ENCODE peak calls at places on chromosome 3, in nine cellular contexts. One of them, this sample, is unnamed. For H3K36me3, the result is how much of the 10 kb centered on the place peaks cover.

GRCh38 chr3:128910006-128910405 is 30.6 kb downstream of the ACAD9 start:
- DNase-seq in stomach: no peak
- DNase-seq in heart left ventricle: no peak
- DNase-seq in astrocyte: no peak
- DNase-seq in cardiac muscle cell: no peak
- DNase-seq in MG63: no peak
- DNase-seq in breast epithelium: no peak
- DNase-seq in spleen: no peak
- DNase-seq in pancreas: no peak
- DNase-seq in this sample: no peak

GRCh38 chr3:54858386-54858785 is 69.5 kb downstream of the LRTM1 start:
- DNase-seq in stomach: no peak
- DNase-seq in heart left ventricle: no peak
- DNase-seq in astrocyte: no peak
- DNase-seq in cardiac muscle cell: no peak
- DNase-seq in MG63: no peak
- DNase-seq in breast epithelium: no peak
- DNase-seq in spleen: no peak
- DNase-seq in pancreas: no peak
- DNase-seq in this sample: no peak

GRCh38 chr3:158768881-158769518 is 32.9 kb upstream of the MFSD1 start:
- DNase-seq in stomach: no peak
- DNase-seq in heart left ventricle: no peak
- DNase-seq in astrocyte: peak
- DNase-seq in cardiac muscle cell: no peak
- DNase-seq in MG63: peak
- DNase-seq in breast epithelium: no peak
- DNase-seq in spleen: no peak
- DNase-seq in pancreas: no peak
- DNase-seq in this sample: peak

GRCh38 chr3:9172851-9173320 is 76.6 kb downstream of the SRGAP3 start:
- DNase-seq in stomach: peak
- DNase-seq in heart left ventricle: no peak
- DNase-seq in astrocyte: no peak
- DNase-seq in cardiac muscle cell: no peak
- DNase-seq in MG63: peak
- DNase-seq in breast epithelium: no peak
- DNase-seq in spleen: no peak
- DNase-seq in pancreas: no peak
- DNase-seq in this sample: no peak

GRCh38 chr3:150149651-150150051 is 179.0 kb upstream of the PFN2 start:
- DNase-seq in stomach: no peak
- DNase-seq in heart left ventricle: no peak
- DNase-seq in astrocyte: peak
- DNase-seq in cardiac muscle cell: no peak
- DNase-seq in MG63: peak
- DNase-seq in breast epithelium: no peak
- DNase-seq in spleen: no peak
- DNase-seq in pancreas: no peak
- DNase-seq in this sample: no peak

GRCh38 chr3:16085884-16086608 is 88.4 kb upstream of the GALNT15 start:
- DNase-seq in stomach: no peak
- DNase-seq in heart left ventricle: peak
- DNase-seq in astrocyte: peak
- DNase-seq in cardiac muscle cell: no peak
- DNase-seq in MG63: no peak
- DNase-seq in breast epithelium: no peak
- DNase-seq in spleen: no peak
- DNase-seq in pancreas: peak
- DNase-seq in this sample: no peak

GRCh38 chr3:94735354-94735753 is 672.5 kb downstream of the NSUN3 start:
- DNase-seq in stomach: no peak
- DNase-seq in heart left ventricle: no peak
- DNase-seq in astrocyte: no peak
- DNase-seq in cardiac muscle cell: no peak
- DNase-seq in MG63: no peak
- DNase-seq in breast epithelium: no peak
- DNase-seq in spleen: no peak
- DNase-seq in pancreas: no peak
- DNase-seq in this sample: no peak

GRCh38 chr3:26078539-26078938 is 288.6 kb downstream of the OXSM start:
- DNase-seq in stomach: no peak
- DNase-seq in heart left ventricle: no peak
- DNase-seq in astrocyte: no peak
- DNase-seq in cardiac muscle cell: no peak
- DNase-seq in MG63: no peak
- DNase-seq in breast epithelium: no peak
- DNase-seq in spleen: no peak
- DNase-seq in pancreas: no peak
- DNase-seq in this sample: no peak

GRCh38 chr3:172647823-172648222 is 63.0 kb downstream of the NCEH1 start:
- DNase-seq in stomach: peak
- DNase-seq in heart left ventricle: no peak
- DNase-seq in astrocyte: no peak
- DNase-seq in cardiac muscle cell: no peak
- DNase-seq in MG63: no peak
- DNase-seq in breast epithelium: no peak
- DNase-seq in spleen: no peak
- DNase-seq in pancreas: peak
- DNase-seq in this sample: no peak

GRCh38 chr3:137769321-137770065 is 5.4 kb downstream of the SOX14 start:
- DNase-seq in stomach: no peak
- DNase-seq in heart left ventricle: no peak
- DNase-seq in astrocyte: no peak
- DNase-seq in cardiac muscle cell: no peak
- DNase-seq in MG63: no peak
- DNase-seq in breast epithelium: no peak
- DNase-seq in spleen: no peak
- DNase-seq in pancreas: no peak
- DNase-seq in this sample: no peak

GRCh38 chr3:53030864-53031445 is 14.9 kb downstream of the SFMBT1 start:
- DNase-seq in stomach: no peak
- DNase-seq in heart left ventricle: no peak
- DNase-seq in astrocyte: no peak
- DNase-seq in cardiac muscle cell: no peak
- DNase-seq in MG63: no peak
- DNase-seq in breast epithelium: no peak
- DNase-seq in spleen: no peak
- DNase-seq in pancreas: no peak
- DNase-seq in this sample: no peak

GRCh38 chr3:65078748-65079147 is 390.9 kb upstream of the ADAMTS9 start:
- DNase-seq in stomach: no peak
- DNase-seq in heart left ventricle: no peak
- DNase-seq in astrocyte: no peak
- DNase-seq in cardiac muscle cell: no peak
- DNase-seq in MG63: no peak
- DNase-seq in breast epithelium: no peak
- DNase-seq in spleen: no peak
- DNase-seq in pancreas: no peak
- DNase-seq in this sample: no peak

GRCh38 chr3:107216229-107216628 is 161.0 kb upstream of the CCDC54 start:
- DNase-seq in stomach: no peak
- DNase-seq in heart left ventricle: no peak
- DNase-seq in astrocyte: no peak
- DNase-seq in cardiac muscle cell: no peak
- DNase-seq in MG63: no peak
- DNase-seq in breast epithelium: no peak
- DNase-seq in spleen: no peak
- DNase-seq in pancreas: no peak
- DNase-seq in this sample: no peak

GRCh38 chr3:72147600-72147999 is 362.7 kb upstream of the PROK2 start:
- DNase-seq in stomach: no peak
- DNase-seq in heart left ventricle: no peak
- DNase-seq in astrocyte: no peak
- DNase-seq in cardiac muscle cell: no peak
- DNase-seq in MG63: no peak
- DNase-seq in breast epithelium: no peak
- DNase-seq in spleen: no peak
- DNase-seq in pancreas: no peak
- DNase-seq in this sample: no peak

GRCh38 chr3:157247391-157247790 is 87.4 kb upstream of the CCNL1 start:
- DNase-seq in stomach: no peak
- DNase-seq in heart left ventricle: no peak
- DNase-seq in astrocyte: no peak
- DNase-seq in cardiac muscle cell: no peak
- DNase-seq in MG63: no peak
- DNase-seq in breast epithelium: no peak
- DNase-seq in spleen: no peak
- DNase-seq in pancreas: no peak
- DNase-seq in this sample: no peak

GRCh38 chr3:30342319-30343060 is 263.9 kb upstream of the TGFBR2 start:
- DNase-seq in stomach: no peak
- DNase-seq in heart left ventricle: no peak
- DNase-seq in astrocyte: peak
- DNase-seq in cardiac muscle cell: no peak
- DNase-seq in MG63: peak
- DNase-seq in breast epithelium: no peak
- DNase-seq in spleen: no peak
- DNase-seq in pancreas: peak
- DNase-seq in this sample: peak

GRCh38 chr3:48915296-48915695 is 3.3 kb upstream of the ARIH2 start:
- DNase-seq in stomach: no peak
- DNase-seq in heart left ventricle: no peak
- DNase-seq in astrocyte: no peak
- DNase-seq in cardiac muscle cell: no peak
- DNase-seq in MG63: no peak
- DNase-seq in breast epithelium: no peak
- DNase-seq in spleen: no peak
- DNase-seq in pancreas: no peak
- DNase-seq in this sample: no peak

GRCh38 chr3:73110530-73110929 is 49.1 kb downstream of the EBLN2 start:
- DNase-seq in stomach: no peak
- DNase-seq in heart left ventricle: no peak
- DNase-seq in astrocyte: no peak
- DNase-seq in cardiac muscle cell: no peak
- DNase-seq in MG63: no peak
- DNase-seq in breast epithelium: no peak
- DNase-seq in spleen: no peak
- DNase-seq in pancreas: no peak
- DNase-seq in this sample: no peak

GRCh38 chr3:72255191-72255590 is 470.2 kb upstream of the PROK2 start:
- DNase-seq in stomach: peak
- DNase-seq in heart left ventricle: no peak
- DNase-seq in astrocyte: peak
- DNase-seq in cardiac muscle cell: peak
- DNase-seq in MG63: no peak
- DNase-seq in breast epithelium: peak
- DNase-seq in spleen: no peak
- DNase-seq in pancreas: no peak
- DNase-seq in this sample: no peak

DNA sequence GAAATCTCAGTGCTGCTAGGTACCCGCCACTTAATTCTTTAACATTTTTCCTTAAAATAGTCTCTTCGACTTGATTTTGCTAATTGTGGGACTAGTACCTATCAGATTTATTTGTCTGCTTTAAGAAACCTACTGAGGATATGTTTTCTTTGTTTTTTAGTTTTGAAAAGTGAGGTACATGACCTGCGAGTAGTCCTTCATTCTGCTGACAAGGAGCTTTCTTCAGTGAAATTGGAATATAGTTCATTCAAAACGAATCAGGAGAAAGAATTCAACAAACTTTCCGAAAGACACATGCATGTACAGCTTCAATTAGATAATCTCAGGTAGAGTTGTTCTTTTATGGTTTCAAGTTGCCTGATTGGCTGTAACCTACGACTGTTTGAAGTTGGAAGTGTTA is 47.0 kb upstream of the TMEM42 start:
- DNase-seq in stomach: no peak
- DNase-seq in heart left ventricle: no peak
- DNase-seq in astrocyte: no peak
- DNase-seq in cardiac muscle cell: no peak
- DNase-seq in MG63: no peak
- DNase-seq in breast epithelium: no peak
- DNase-seq in spleen: no peak
- DNase-seq in pancreas: no peak
- DNase-seq in this sample: no peak
- H3K36me3 ChIP-seq in stomach: under half
- H3K36me3 ChIP-seq in heart left ventricle: under half
- H3K36me3 ChIP-seq in astrocyte: under half
- H3K36me3 ChIP-seq in cardiac muscle cell: under half
- H3K36me3 ChIP-seq in MG63: under half
- H3K36me3 ChIP-seq in breast epithelium: under half
- H3K36me3 ChIP-seq in spleen: under half
- H3K36me3 ChIP-seq in pancreas: under half
- H3K36me3 ChIP-seq in this sample: half or more

DNA sequence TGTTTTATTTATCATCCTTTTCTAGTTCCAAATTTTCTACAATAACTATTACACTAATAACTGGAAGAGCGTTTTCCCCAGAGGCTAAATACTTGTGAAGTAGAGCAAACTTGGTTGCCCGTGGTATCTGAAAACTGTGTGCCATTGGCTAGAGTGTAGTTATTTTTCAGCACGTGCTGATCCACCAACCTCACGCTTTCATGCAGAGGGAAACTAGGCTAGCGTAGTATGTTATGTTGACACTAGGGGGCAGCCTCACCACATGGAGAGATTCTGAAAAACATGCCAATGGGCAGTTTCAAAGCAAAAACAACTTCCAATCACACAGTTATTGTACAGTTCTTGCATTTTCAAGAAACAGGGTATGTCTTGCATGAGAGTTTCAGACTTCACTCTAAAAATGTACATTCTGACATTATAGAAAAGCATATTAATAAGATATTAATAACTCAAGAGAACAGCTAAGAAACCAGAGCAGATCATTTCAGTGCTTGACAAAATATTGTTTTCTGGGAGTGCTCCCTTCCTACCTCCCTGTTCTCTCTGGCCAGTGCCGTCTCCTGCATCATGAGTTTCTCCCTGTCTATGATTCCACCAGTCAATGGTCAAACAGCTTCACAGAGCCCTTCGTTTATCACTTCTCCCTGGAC is 39.7 kb downstream of the SPATA12 start:
- DNase-seq in stomach: peak
- DNase-seq in heart left ventricle: no peak
- DNase-seq in astrocyte: no peak
- DNase-seq in cardiac muscle cell: peak
- DNase-seq in MG63: peak
- DNase-seq in breast epithelium: peak
- DNase-seq in spleen: no peak
- DNase-seq in pancreas: peak
- DNase-seq in this sample: peak
- H3K36me3 ChIP-seq in stomach: under half
- H3K36me3 ChIP-seq in heart left ventricle: under half
- H3K36me3 ChIP-seq in astrocyte: under half
- H3K36me3 ChIP-seq in cardiac muscle cell: half or more
- H3K36me3 ChIP-seq in MG63: under half
- H3K36me3 ChIP-seq in breast epithelium: under half
- H3K36me3 ChIP-seq in spleen: under half
- H3K36me3 ChIP-seq in pancreas: under half
- H3K36me3 ChIP-seq in this sample: under half

GRCh38 chr3:170098753-170099152 is 61.0 kb downstream of the GPR160 start:
- DNase-seq in stomach: no peak
- DNase-seq in heart left ventricle: no peak
- DNase-seq in astrocyte: no peak
- DNase-seq in cardiac muscle cell: no peak
- DNase-seq in MG63: no peak
- DNase-seq in breast epithelium: no peak
- DNase-seq in spleen: no peak
- DNase-seq in pancreas: no peak
- DNase-seq in this sample: no peak
- H3K36me3 ChIP-seq in stomach: half or more
- H3K36me3 ChIP-seq in heart left ventricle: under half
- H3K36me3 ChIP-seq in astrocyte: under half
- H3K36me3 ChIP-seq in cardiac muscle cell: half or more
- H3K36me3 ChIP-seq in MG63: half or more
- H3K36me3 ChIP-seq in breast epithelium: under half
- H3K36me3 ChIP-seq in spleen: half or more
- H3K36me3 ChIP-seq in pancreas: half or more
- H3K36me3 ChIP-seq in this sample: half or more

GRCh38 chr3:23964537-23964936 is 19.5 kb downstream of the NR1D2 start:
- DNase-seq in stomach: no peak
- DNase-seq in heart left ventricle: no peak
- DNase-seq in astrocyte: no peak
- DNase-seq in cardiac muscle cell: no peak
- DNase-seq in MG63: no peak
- DNase-seq in breast epithelium: no peak
- DNase-seq in spleen: no peak
- DNase-seq in pancreas: no peak
- DNase-seq in this sample: no peak
- H3K36me3 ChIP-seq in stomach: half or more
- H3K36me3 ChIP-seq in heart left ventricle: under half
- H3K36me3 ChIP-seq in astrocyte: under half
- H3K36me3 ChIP-seq in cardiac muscle cell: under half
- H3K36me3 ChIP-seq in MG63: under half
- H3K36me3 ChIP-seq in breast epithelium: under half
- H3K36me3 ChIP-seq in spleen: half or more
- H3K36me3 ChIP-seq in pancreas: half or more
- H3K36me3 ChIP-seq in this sample: half or more